ENCODE peak calls at places on chromosome 11, in eight cellular contexts. E, N, A, U, R, Y, G and D are unnamed samples.
A peak's percentile ranks its signal among the peaks of the same experiment; 100 is the strongest.

GRCh38 chr11:692824-693414 is 2.1 kb downstream of the DEAF1 start:
- DNase-seq in E (no peak), U (no peak), Y (no peak), N (no peak), A (no peak), R (no peak), G (no peak), D (no peak)

GRCh38 chr11:29268733-29269132 is 748.1 kb downstream of the KCNA4 start:
- DNase-seq in R (no peak), U (no peak), E (no peak), A (no peak), N (no peak), G (no peak), Y (no peak), D (peak; percentile 12)

GRCh38 chr11:2774173-2775082 is 74.6 kb upstream of the KCNQ1OT1 start:
- DNase-seq in E (no peak), Y (no peak), U (no peak), N (no peak), G (no peak), A (no peak), R (no peak), D (no peak)

GRCh38 chr11:8205566-8205965 is 36.7 kb upstream of the RIC3 start:
- DNase-seq in A (no peak), U (no peak), N (no peak), Y (no peak), E (no peak), R (no peak), G (no peak), D (no peak)

GRCh38 chr11:111879637-111879960 is 258 bp downstream of the CFAP68 start:
- DNase-seq in N (no peak), Y (no peak), E (no peak), U (no peak), R (no peak), G (no peak), A (no peak), D (no peak)

GRCh38 chr11:16825091-16825490 is 86.6 kb downstream of the C11orf58 start:
- DNase-seq in R (no peak), E (no peak), Y (no peak), N (no peak), A (peak; percentile 61), G (no peak), U (no peak), D (no peak)

GRCh38 chr11:24593332-24593731 is 96.5 kb downstream of the LUZP2 start:
- DNase-seq in U (no peak), R (no peak), Y (no peak), E (no peak), G (no peak), N (no peak), A (no peak), D (no peak)

GRCh38 chr11:9150501-9150900 is 59.1 kb upstream of the SCUBE2 start:
- DNase-seq in A (no peak), R (no peak), Y (peak; percentile 73), E (no peak), N (no peak), G (no peak), U (peak; percentile 92), D (no peak)

GRCh38 chr11:125088576-125089455 is 22.6 kb downstream of the TMEM218 start:
- DNase-seq in E (no peak), Y (no peak), A (no peak), U (no peak), G (no peak), R (no peak), N (no peak), D (no peak)

GRCh38 chr11:133927690-133928627 is 28.8 kb downstream of the IGSF9B start:
- DNase-seq in G (peak; percentile 94), U (peak; percentile 84), N (peak; percentile 53), Y (peak; percentile 82), R (peak; percentile 85), A (peak; percentile 82), E (no peak), D (peak; percentile 83)

GRCh38 chr11:76888989-76889388 is 28.3 kb downstream of the ACER3 start:
- DNase-seq in R (no peak), N (no peak), A (no peak), Y (no peak), E (no peak), U (no peak), G (no peak), D (peak; percentile 8)
- TF ChIP-seq EZH2phosphoT487 in R (no peak), N (no peak), A (no peak), Y (no peak), E (no peak), U (no peak), G (no peak), D (no peak)

GRCh38 chr11:66362481-66363147 is 8.9 kb downstream of the SLC29A2 start:
- DNase-seq in N (no peak), A (no peak), G (no peak), Y (no peak), E (no peak), U (no peak), R (no peak), D (peak; percentile 4)
- H3K4me3 ChIP-seq in N (no peak overlapping the region), A (no peak overlapping the region), G (no peak overlapping the region), Y (no peak overlapping the region), E (no peak overlapping the region), U (no peak overlapping the region), R (no peak overlapping the region), D (no peak overlapping the region)

DNA sequence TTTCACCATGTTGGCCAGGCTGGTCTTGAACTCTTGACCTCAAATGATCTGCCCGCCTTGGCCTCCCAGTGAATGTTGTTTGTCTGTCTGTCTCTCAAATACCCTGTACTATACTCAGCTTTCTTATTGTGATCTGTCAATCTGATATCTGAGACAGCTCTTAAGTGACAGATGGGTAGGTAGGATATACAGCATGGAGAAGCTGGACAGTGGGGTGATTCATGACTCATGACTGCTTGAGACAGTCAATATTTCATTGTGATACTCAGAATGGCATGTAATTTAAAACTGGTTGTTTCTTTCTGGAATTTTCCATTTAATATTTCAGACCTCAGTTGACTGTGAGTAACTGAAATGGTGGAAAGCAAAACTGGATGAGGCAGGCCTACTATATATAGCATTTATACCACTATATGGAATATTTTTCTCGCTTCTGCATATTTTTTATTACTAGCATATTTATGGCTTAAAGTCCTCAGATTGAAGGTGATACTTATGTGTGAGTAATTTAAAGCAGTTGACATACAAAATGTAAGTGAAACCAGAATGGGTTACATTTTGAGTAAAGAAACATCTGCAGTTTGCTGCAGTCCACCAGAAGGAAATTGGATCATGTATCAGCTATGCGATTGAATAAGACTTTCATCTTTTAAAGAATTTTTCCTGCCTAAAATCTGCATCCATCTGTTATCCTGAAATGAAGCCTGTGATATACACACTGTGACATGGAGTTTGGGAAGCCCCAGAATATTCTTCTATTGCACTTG is 22.3 kb downstream of the ARHGAP42 start:
- DNase-seq in E (peak; percentile 26), U (peak; percentile 5), R (no peak), G (no peak), Y (peak; percentile 65), A (no peak), N (no peak), D (no peak)
- TF ChIP-seq EZH2phosphoT487 in E (no peak), U (no peak), R (no peak), G (no peak), Y (no peak), A (no peak), N (no peak), D (no peak)

GRCh38 chr11:110092577-110093406 is at the start of gene ZC3H12C:
- DNase-seq in U (peak; percentile 93), N (no peak), A (peak; percentile 92), Y (peak; percentile 96), G (peak; percentile 90), R (peak; percentile 88), E (peak; percentile 77), D (peak; percentile 93)
- H3K4me3 ChIP-seq in U (peak within 1 kb of the TSS; percentile 82), N (no peak within 1 kb of the TSS), A (peak within 1 kb of the TSS; percentile 83), Y (peak within 1 kb of the TSS; percentile 83), G (peak within 1 kb of the TSS; percentile 79), R (peak within 1 kb of the TSS; percentile 69), E (peak within 1 kb of the TSS; percentile 74), D (peak within 1 kb of the TSS; percentile 35)

DNA sequence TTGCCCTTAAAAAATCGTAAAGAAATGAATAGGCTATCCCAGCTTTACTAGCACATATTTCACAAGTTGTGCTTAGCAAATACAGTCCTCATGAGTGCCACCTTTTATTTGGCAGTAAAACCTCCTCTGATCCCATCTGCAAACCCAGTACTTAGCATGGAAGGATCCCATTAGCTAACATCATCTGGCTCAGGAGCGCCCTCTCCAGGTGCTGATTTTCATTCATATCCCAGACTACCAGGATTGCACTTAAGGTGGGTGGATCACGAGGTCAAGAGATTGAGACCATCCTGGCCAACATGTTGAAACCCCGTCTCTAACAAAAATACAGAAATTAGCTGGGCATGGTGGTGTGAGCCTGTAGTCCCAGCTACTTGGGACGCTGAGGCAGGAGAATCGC is 76.1 kb upstream of the PAX6 start:
- DNase-seq in G (peak; percentile 12), A (peak; percentile 37), Y (peak; percentile 34), U (no peak), N (no peak), R (peak; percentile 83), E (peak; percentile 18), D (no peak)
- TF ChIP-seq EZH2phosphoT487 in G (no peak), A (no peak), Y (no peak), U (no peak), N (no peak), R (no peak), E (no peak), D (no peak)

GRCh38 chr11:5690736-5691135 is 1.1 kb downstream of the TRIM22 start:
- DNase-seq in U (peak; percentile 72), E (no peak), Y (no peak), A (no peak), R (no peak), N (peak; percentile 24), G (no peak), D (no peak)
- H3K4me3 ChIP-seq in U (peak overlapping the region; percentile 79), E (no peak overlapping the region), Y (no peak overlapping the region), A (no peak overlapping the region), R (peak overlapping the region; percentile 41), N (peak overlapping the region; percentile 72), G (peak overlapping the region; percentile 52), D (no peak overlapping the region)

GRCh38 chr11:47415949-47416472 is 7.6 kb downstream of the SLC39A13 start:
- DNase-seq in Y (peak; percentile 89), R (peak; percentile 43), A (peak; percentile 29), U (peak; percentile 97), E (peak; percentile 49), N (no peak), G (no peak), D (peak; percentile 86)
- TF ChIP-seq EZH2phosphoT487 in Y (no peak), R (no peak), A (no peak), U (no peak), E (no peak), N (no peak), G (no peak), D (no peak)

GRCh38 chr11:69009441-69010211 is 3.4 kb downstream of the MRGPRF start:
- DNase-seq in G (peak; percentile 78), A (no peak), E (no peak), R (no peak), N (no peak), U (peak; percentile 47), Y (no peak), D (peak; percentile 46)
- H3K4me3 ChIP-seq in G (no peak overlapping the region), A (no peak overlapping the region), E (peak overlapping the region; percentile 44), R (no peak overlapping the region), N (no peak overlapping the region), U (no peak overlapping the region), Y (no peak overlapping the region), D (no peak overlapping the region)

DNA sequence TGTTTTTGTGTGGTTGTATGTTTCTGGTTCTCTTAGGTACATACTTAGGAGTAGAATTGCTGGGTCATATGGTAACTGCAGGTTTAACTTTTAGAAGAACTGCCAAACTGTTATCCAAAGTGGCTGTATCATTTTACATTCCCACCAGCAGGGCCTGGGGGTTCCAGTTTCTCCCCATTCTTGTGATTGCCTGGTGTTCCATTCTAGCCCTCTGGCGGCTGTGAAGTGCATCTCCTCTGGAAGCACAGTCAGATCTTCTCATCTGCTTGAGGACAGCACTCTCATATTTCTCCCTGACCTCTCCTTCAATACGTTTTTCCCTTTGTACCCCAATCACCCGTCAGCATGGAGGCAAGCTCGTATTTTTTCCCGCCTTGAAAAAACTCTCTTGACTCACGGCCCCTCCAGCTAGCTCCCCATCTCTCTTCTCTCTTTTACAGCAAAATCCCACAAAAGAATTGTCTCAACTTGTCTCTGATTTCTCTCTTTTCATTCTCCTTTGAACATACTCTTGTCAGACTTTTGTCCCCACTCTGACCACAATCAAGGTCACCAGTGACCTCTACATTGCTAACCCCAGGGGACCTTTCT is 56.8 kb upstream of the THY1 start:
- DNase-seq in Y (peak; percentile 40), G (no peak), N (peak; percentile 24), A (peak; percentile 67), R (peak; percentile 89), E (no peak), U (peak; percentile 75), D (no peak)
- TF ChIP-seq EZH2phosphoT487 in Y (no peak), G (no peak), N (no peak), A (no peak), R (no peak), E (no peak), U (no peak), D (no peak)